ENCODE peak calls at places on chromosomes 4 and X, in four cellular contexts. One of them, this sample, is unnamed.

GRCh38 chr4:145843148-145843547 is 95.5 kb downstream of the ZNF827 start:
- DNase-seq in HT-29: no peak
- DNase-seq in NCI-H2081: no peak
- DNase-seq in GM20000: no peak
- DNase-seq in this sample: no peak

GRCh38 chrX:68868902-68869800 is 40.3 kb downstream of the EFNB1 start:
- DNase-seq in HT-29: peak
- DNase-seq in GM20000: no peak
- DNase-seq in NCI-H2081: no peak
- DNase-seq in this sample: no peak

GRCh38 chr4:87005690-87006461 is 71.1 kb downstream of the AFF1 start:
- DNase-seq in NCI-H2081: no peak
- DNase-seq in GM20000: peak
- DNase-seq in HT-29: peak
- DNase-seq in this sample: no peak

GRCh38 chr4:173509031-173510001 is 20.7 kb downstream of the HAND2 start:
- DNase-seq in NCI-H2081: no peak
- DNase-seq in GM20000: peak
- DNase-seq in HT-29: no peak
- DNase-seq in this sample: no peak

GRCh38 chr4:95507147-95507546 is 41.6 kb downstream of the UNC5C start:
- DNase-seq in NCI-H2081: no peak
- DNase-seq in HT-29: no peak
- DNase-seq in GM20000: no peak
- DNase-seq in this sample: no peak

GRCh38 chr4:107740950-107741701 is 21.1 kb upstream of the PAPSS1 start:
- DNase-seq in GM20000: no peak
- DNase-seq in HT-29: no peak
- DNase-seq in NCI-H2081: no peak
- DNase-seq in this sample: no peak

GRCh38 chr4:60605651-60606354 is 594.3 kb upstream of the ADGRL3 start:
- DNase-seq in NCI-H2081: no peak
- DNase-seq in GM20000: no peak
- DNase-seq in HT-29: no peak
- DNase-seq in this sample: no peak

GRCh38 chrX:107712231-107713204 is 63.1 kb downstream of the TSC22D3 start:
- DNase-seq in GM20000: no peak
- DNase-seq in HT-29: no peak
- DNase-seq in NCI-H2081: no peak
- DNase-seq in this sample: no peak

GRCh38 chr4:12555011-12555410 is 929.1 kb downstream of the RAB28 start:
- DNase-seq in HT-29: no peak
- DNase-seq in NCI-H2081: no peak
- DNase-seq in GM20000: no peak
- DNase-seq in this sample: no peak

GRCh38 chrX:46561931-46562721 is 11.4 kb upstream of the CHST7 start:
- DNase-seq in HT-29: no peak
- DNase-seq in GM20000: peak
- DNase-seq in NCI-H2081: no peak
- DNase-seq in this sample: no peak

GRCh38 chr4:41178372-41179085 is 35.8 kb downstream of the APBB2 start:
- DNase-seq in HT-29: no peak
- DNase-seq in NCI-H2081: no peak
- DNase-seq in GM20000: no peak
- DNase-seq in this sample: no peak

GRCh38 chr4:38896940-38897339 is 29.3 kb downstream of the FAM114A1 start:
- DNase-seq in HT-29: no peak
- DNase-seq in NCI-H2081: no peak
- DNase-seq in GM20000: no peak
- DNase-seq in this sample: no peak

GRCh38 chr4:140790765-140791164 is 34.6 kb upstream of the TBC1D9 start:
- DNase-seq in NCI-H2081: no peak
- DNase-seq in HT-29: no peak
- DNase-seq in GM20000: peak
- DNase-seq in this sample: no peak

This sample was measured in progenitor cell of endocrine pancreas.